ENCODE peak calls at places on chromosomes 7 and 10, in five cellular contexts. V, T, L, C and J are unnamed samples.

GRCh38 chr10:117689566-117689965 is 147.0 kb downstream of the EMX2 start:
- DNase-seq in C (no peak), L (no peak), T (no peak), V (no peak), J (no peak)

GRCh38 chr7:129493555-129493954 is 8.8 kb upstream of the SMKR1 start:
- DNase-seq in L (no peak), C (peak; percentile 18), V (no peak), T (no peak), J (no peak)

GRCh38 chr10:60893231-60893630 is 50.8 kb downstream of the RHOBTB1 start:
- DNase-seq in L (no peak), C (no peak), T (no peak), V (no peak), J (no peak)

GRCh38 chr7:76037310-76037709 is 10.5 kb downstream of the STYXL1 start:
- DNase-seq in L (no peak), C (no peak), V (no peak), T (no peak), J (no peak)

GRCh38 chr7:106866298-106867281 is 1.5 kb downstream of the PIK3CG start:
- DNase-seq in V (no peak), T (no peak), C (peak; percentile 28), L (no peak), J (no peak)

GRCh38 chr7:65800890-65801341 is 72.0 kb upstream of the VKORC1L1 start:
- DNase-seq in C (no peak), L (no peak), V (no peak), T (no peak), J (no peak)

GRCh38 chr7:50724526-50725520 is 57.9 kb downstream of the GRB10 start:
- DNase-seq in V (no peak), C (no peak), L (no peak), T (no peak), J (no peak)

GRCh38 chr10:132443605-132443997 is 46.6 kb downstream of the PWWP2B start:
- DNase-seq in L (no peak), C (peak; percentile 47), V (no peak), T (no peak), J (peak; percentile 63)

GRCh38 chr10:6382081-6382480 is 179.3 kb downstream of the PFKFB3 start:
- DNase-seq in V (no peak), T (no peak), C (peak; percentile 47), L (no peak), J (no peak)

GRCh38 chr10:129864601-129865126 is 99.4 kb downstream of the EBF3 start:
- DNase-seq in V (no peak), C (no peak), T (no peak), L (no peak), J (no peak)

GRCh38 chr7:104943502-104944343 is 70.3 kb upstream of the KMT2E start:
- DNase-seq in C (peak; percentile 63), V (no peak), L (no peak), T (no peak), J (no peak)